ENCODE peak calls at places on chromosome 2, in eight cellular contexts. T is mucosa of gallbladder, N is RWPE1, C is heart left ventricle, A is retina, D is Peyer's patch, Q is SK-MEL-5, I is HFF-Myc. O is an unnamed sample.

GRCh38 chr2:238527565-238527964 is 100.8 kb downstream of the ASB1 start:
- DNase-seq in T (no peak), N (peak), C (no peak), A (no peak), D (no peak), Q (no peak), I (peak), O (no peak)

GRCh38 chr2:28359222-28360065 is 33.2 kb upstream of the FOSL2 start:
- DNase-seq in T (peak), N (no peak), C (peak), A (no peak), D (peak), Q (no peak), I (no peak), O (no peak)

GRCh38 chr2:108620656-108621055 is 86.4 kb downstream of the LIMS1 start:
- DNase-seq in T (no peak), N (no peak), C (no peak), A (peak), D (no peak), Q (no peak), I (no peak), O (no peak)

GRCh38 chr2:7118606-7119503 is 201.6 kb downstream of the RNF144A start:
- DNase-seq in T (no peak), N (peak), C (no peak), A (peak), D (no peak), Q (peak), I (no peak), O (no peak)

GRCh38 chr2:71460595-71461303 is 7.4 kb downstream of the DYSF start:
- DNase-seq in T (no peak), N (no peak), C (peak), A (no peak), D (no peak), Q (peak), I (no peak), O (no peak)

GRCh38 chr2:230408244-230408842 is 7.7 kb upstream of the SP100 start:
- DNase-seq in T (no peak), N (peak), C (peak), A (no peak), D (no peak), Q (no peak), I (no peak), O (no peak)

GRCh38 chr2:16218651-16219050 is 278.3 kb downstream of the MYCN start:
- DNase-seq in T (no peak), N (no peak), C (no peak), A (peak), D (no peak), Q (peak), I (no peak), O (no peak)

GRCh38 chr2:72012886-72013574 is 134.6 kb downstream of the CYP26B1 start:
- DNase-seq in T (peak), N (no peak), C (no peak), A (no peak), D (no peak), Q (no peak), I (no peak), O (no peak)

GRCh38 chr2:134716716-134717585 is 1.8 kb downstream of the TMEM163 start:
- DNase-seq in T (no peak), N (no peak), C (no peak), A (peak), D (no peak), Q (peak), I (no peak), O (no peak)

GRCh38 chr2:217943379-217944321 is 59.1 kb downstream of the TNS1 start:
- DNase-seq in T (peak), N (no peak), C (peak), A (peak), D (no peak), Q (peak), I (no peak), O (peak)

O was measured in tibial artery.